ENCODE peak calls at places on chromosomes 3 and 15, in six cellular contexts. X is HepG2, H is GM12878, R is A549, Q is K562, L is endothelial cell of umbilical vein. N is an unnamed sample.

GRCh38 chr3:76107935-76108570 is 322.7 kb upstream of the ZNF717 start:
- DNase-seq in L (no peak), X (peak), H (no peak), R (peak), Q (peak), N (peak)

GRCh38 chr3:37606472-37606871 is 255.2 kb upstream of the CTDSPL start:
- DNase-seq in Q (no peak), L (no peak), R (no peak), X (no peak), H (no peak), N (no peak)

GRCh38 chr3:139935071-139935865 is at the start of gene CLSTN2:
- DNase-seq in X (no peak), R (peak), H (no peak), Q (no peak), L (no peak), N (no peak)

GRCh38 chr3:2948882-2949281 is 161.3 kb downstream of the IL5RA start:
- DNase-seq in R (no peak), X (no peak), H (no peak), Q (no peak), L (no peak), N (no peak)

GRCh38 chr3:42654331-42655201 is 1.1 kb downstream of the ZBTB47 start:
- DNase-seq in X (peak), R (peak), H (no peak), L (peak), Q (peak), N (peak)

GRCh38 chr3:135757421-135757820 is 208.1 kb upstream of the PPP2R3A start:
- DNase-seq in L (no peak), R (no peak), X (no peak), H (no peak), Q (no peak), N (no peak)

GRCh38 chr15:39181901-39182300 is 399.0 kb upstream of the THBS1 start:
- DNase-seq in X (peak), Q (no peak), R (peak), H (no peak), L (no peak), N (no peak)

GRCh38 chr15:84921121-84921520 is 36.7 kb downstream of the SLC28A1 start:
- DNase-seq in L (no peak), X (no peak), R (no peak), H (no peak), Q (no peak), N (no peak)

GRCh38 chr3:56347219-56347871 is 120.9 kb downstream of the ERC2 start:
- DNase-seq in Q (peak), H (no peak), R (peak), X (no peak), L (peak), N (peak)
- TF ChIP-seq MYC in Q (no peak), H (no peak), R (no peak), X (no peak), L (no peak), N (no peak)

GRCh38 chr15:74789171-74789627 is 7.3 kb downstream of the CSK start:
- DNase-seq in X (no peak), Q (no peak), H (no peak), R (no peak), L (no peak), N (no peak)
- H3K4me3 ChIP-seq in X (no peak), Q (no peak), H (peak), R (no peak), L (no peak), N (peak)

DNA sequence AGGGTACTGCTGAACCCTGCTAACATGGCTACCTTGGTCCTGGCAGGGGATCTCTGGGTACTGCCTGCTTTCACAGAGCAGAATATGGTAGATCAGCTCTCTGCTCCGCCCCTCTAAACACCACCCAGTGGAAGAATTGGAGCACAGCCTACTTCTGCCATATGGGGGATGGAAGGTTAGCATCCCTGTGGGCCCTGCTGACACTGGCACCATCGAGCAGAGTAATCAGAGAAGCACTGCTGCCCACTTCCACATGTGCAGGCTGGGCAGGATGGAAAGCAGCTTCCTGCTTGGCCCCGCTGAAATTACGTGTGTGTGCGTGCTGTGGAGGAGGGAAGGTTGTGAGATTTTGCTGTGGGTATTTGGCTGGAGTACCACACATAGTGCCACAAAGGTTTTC is 24.8 kb downstream of the CCR1 start:
- DNase-seq in X (no peak), L (no peak), H (no peak), R (no peak), Q (no peak), N (peak)
- TF ChIP-seq MAX in X (no peak), L (no peak), H (no peak), R (no peak), Q (no peak), N (no peak)

GRCh38 chr3:27844052-27844675 is 122.0 kb upstream of the EOMES start:
- DNase-seq in L (no peak), R (no peak), H (no peak), X (no peak), Q (no peak), N (no peak)

GRCh38 chr3:27840807-27841594 is 118.9 kb upstream of the EOMES start:
- DNase-seq in L (no peak), Q (no peak), R (no peak), X (no peak), H (no peak), N (no peak)
- TF ChIP-seq MYC in L (no peak), Q (no peak), R (no peak), X (no peak), H (no peak), N (no peak)

N was measured in NB4.